ENCODE peak calls at places on chromosomes 2 and 18, in ten cellular contexts. Z is cardiac fibroblast; O is thoracic aorta; X is Karpas-422; G is CD8-positive, alpha-beta memory T cell; J is PC-3; V is psoas muscle; K is HCT116; L is NB4; F is foreskin fibroblast. W is an unnamed sample.

GRCh38 chr2:196592912-196593881 is 46.3 kb upstream of the CCDC150 start:
- DNase-seq in Z (peak; percentile 52), J (peak; percentile 25), L (peak; percentile 15), K (no peak), G (no peak), O (no peak), X (no peak), F (peak; percentile 46), V (peak; percentile 18), W (no peak)

GRCh38 chr18:2002178-2002577 is 569.1 kb downstream of the METTL4 start:
- DNase-seq in G (no peak), F (no peak), O (no peak), X (no peak), L (no peak), V (no peak), J (no peak), Z (no peak), K (no peak), W (no peak)

GRCh38 chr2:25602333-25602723 is 71.0 kb downstream of the DTNB start:
- DNase-seq in L (no peak), K (no peak), F (no peak), V (no peak), O (no peak), X (no peak), Z (no peak), J (no peak), G (no peak), W (no peak)

GRCh38 chr18:45012286-45012685 is 331.6 kb downstream of the SETBP1 start:
- DNase-seq in X (no peak), K (no peak), Z (peak; percentile 15), L (peak; percentile 23), V (no peak), G (no peak), J (no peak), F (no peak), O (no peak), W (no peak)

GRCh38 chr2:160836755-160837154 is 323.5 kb upstream of the TANK start:
- DNase-seq in V (no peak), J (peak; percentile 76), L (no peak), X (no peak), F (peak; percentile 90), Z (peak; percentile 80), G (no peak), K (no peak), O (no peak), W (no peak)

GRCh38 chr2:183291436-183291835 is 167.2 kb downstream of the NUP35 start:
- DNase-seq in G (no peak), O (no peak), J (peak; percentile 72), L (no peak), V (no peak), K (no peak), X (no peak), Z (peak; percentile 16), F (no peak), W (no peak)

GRCh38 chr2:125471963-125472362 is 1184.0 kb upstream of the GYPC start:
- DNase-seq in G (no peak), V (no peak), J (peak; percentile 29), Z (peak; percentile 0), X (peak; percentile 52), L (peak; percentile 23), K (no peak), F (no peak), O (no peak), W (no peak)

GRCh38 chr18:13452448-13452811 is 233.9 kb downstream of the LDLRAD4 start:
- DNase-seq in X (no peak), V (peak; percentile 43), F (peak; percentile 12), K (no peak), O (no peak), L (no peak), J (peak; percentile 26), G (no peak), Z (peak; percentile 9), W (no peak)

GRCh38 chr18:5498452-5498851 is 45.3 kb downstream of the EPB41L3 start:
- DNase-seq in J (no peak), Z (no peak), F (no peak), G (no peak), V (no peak), X (no peak), K (no peak), O (no peak), L (no peak), W (no peak)

GRCh38 chr2:189566046-189566445 is 14.5 kb downstream of the SLC40A1 start:
- DNase-seq in F (no peak), O (no peak), X (no peak), V (no peak), L (peak; percentile 26), J (no peak), G (no peak), Z (peak; percentile 71), K (no peak), W (no peak)

GRCh38 chr2:145546091-145546490 is 1026.2 kb upstream of the ZEB2 start:
- DNase-seq in Z (peak; percentile 36), V (no peak), L (no peak), X (no peak), K (peak; percentile 16), F (peak; percentile 18), O (no peak), J (peak; percentile 53), G (no peak), W (no peak)

GRCh38 chr2:108267117-108267516 is 21.6 kb upstream of the SULT1C2 start:
- DNase-seq in J (peak; percentile 41), Z (peak; percentile 72), V (peak; percentile 29), K (no peak), O (no peak), X (no peak), G (no peak), L (peak; percentile 74), F (peak; percentile 33), W (no peak)

GRCh38 chr18:22342625-22343024 is 75.1 kb downstream of the CTAGE1 start:
- DNase-seq in O (no peak), X (no peak), F (no peak), K (no peak), L (no peak), J (peak; percentile 93), V (no peak), G (peak; percentile 20), Z (peak; percentile 68), W (no peak)

GRCh38 chr2:8445580-8445979 is 236.3 kb upstream of the ID2 start:
- DNase-seq in J (no peak), Z (no peak), O (no peak), X (no peak), F (no peak), K (no peak), V (no peak), L (no peak), G (no peak), W (no peak)

GRCh38 chr18:52343138-52343537 is 3.1 kb downstream of the DCC start:
- DNase-seq in V (no peak), Z (no peak), X (no peak), L (no peak), G (no peak), K (no peak), F (peak; percentile 18), O (no peak), J (peak; percentile 3), W (no peak)

GRCh38 chr18:52339891-52340371 is at the start of gene DCC:
- DNase-seq in O (no peak), V (no peak), K (no peak), G (no peak), Z (peak; percentile 12), X (no peak), L (peak; percentile 4), J (peak; percentile 43), F (peak; percentile 78), W (no peak)

GRCh38 chr18:52340466-52341378 is 725 bp downstream of the DCC start:
- DNase-seq in V (no peak), Z (no peak), X (no peak), G (no peak), J (no peak), L (no peak), K (no peak), O (no peak), F (peak; percentile 8), W (no peak)

GRCh38 chr18:52343731-52344340 is 3.8 kb downstream of the DCC start:
- DNase-seq in F (no peak), X (no peak), L (no peak), K (no peak), Z (no peak), O (no peak), J (no peak), V (no peak), G (no peak), W (no peak)

DNA sequence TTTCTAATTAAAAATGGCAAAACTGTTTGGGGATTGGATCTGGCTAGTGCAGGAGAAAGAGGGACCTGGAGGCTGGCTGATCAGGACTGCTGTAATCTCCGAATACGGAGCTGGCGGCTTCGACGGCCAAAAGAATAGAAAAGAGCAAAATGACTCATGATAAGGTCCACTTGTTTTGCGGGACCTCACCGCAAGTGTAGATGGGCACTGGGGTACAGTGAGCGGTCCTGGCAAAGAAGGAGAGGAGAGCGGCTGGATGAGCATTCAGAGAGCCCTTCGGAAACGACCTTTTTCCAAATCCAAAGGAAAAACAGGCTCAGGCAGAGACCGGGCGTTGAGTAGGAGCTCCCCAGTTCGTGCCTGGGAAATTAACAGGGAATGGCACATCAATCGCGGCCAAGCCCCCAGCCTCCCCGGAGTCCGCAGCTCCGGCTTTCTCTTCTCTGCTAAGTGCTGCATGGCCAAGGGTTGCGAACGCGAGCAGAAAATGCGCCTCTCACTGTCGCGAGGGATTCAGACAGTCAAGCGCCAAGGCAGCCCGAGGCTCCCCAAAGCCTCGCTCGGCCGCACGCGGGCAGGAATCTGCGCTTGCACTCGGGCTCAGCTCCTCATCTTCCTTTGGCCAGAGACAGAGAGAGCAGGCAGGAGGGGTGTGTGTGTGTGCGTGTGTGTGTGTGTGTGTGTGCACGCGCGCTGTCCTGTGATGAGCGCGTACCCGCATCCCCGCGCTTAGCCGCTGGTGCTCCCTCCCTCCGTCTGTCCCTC is 1.8 kb downstream of the DCC start:
- DNase-seq in G (no peak), J (no peak), O (no peak), K (no peak), X (no peak), Z (no peak), L (no peak), V (no peak), F (peak; percentile 26), W (no peak)
- H3K4me3 ChIP-seq in G (no peak overlapping the region), J (no peak overlapping the region), O (no peak overlapping the region), K (no peak overlapping the region), X (no peak overlapping the region), Z (no peak overlapping the region), L (no peak overlapping the region), V (no peak overlapping the region), F (no peak overlapping the region), W (no peak overlapping the region)

GRCh38 chr2:10236571-10237391 is 65.9 kb upstream of the HPCAL1 start:
- DNase-seq in F (no peak), V (no peak), G (no peak), X (no peak), J (no peak), L (no peak), Z (no peak), O (no peak), K (no peak), W (no peak)
- H3K4me3 ChIP-seq in F (no peak overlapping the region), V (no peak overlapping the region), G (no peak overlapping the region), X (no peak overlapping the region), J (no peak overlapping the region), L (no peak overlapping the region), Z (no peak overlapping the region), O (no peak overlapping the region), K (no peak overlapping the region), W (no peak overlapping the region)

GRCh38 chr18:55981712-55982475 is 393.9 kb upstream of the TCF4 start:
- DNase-seq in V (no peak), G (no peak), Z (no peak), X (no peak), F (no peak), K (no peak), J (no peak), L (no peak), O (no peak), W (no peak)
- H3K4me3 ChIP-seq in V (no peak overlapping the region), G (no peak overlapping the region), Z (no peak overlapping the region), X (peak overlapping the region; percentile 28), F (no peak overlapping the region), K (no peak overlapping the region), J (no peak overlapping the region), L (no peak overlapping the region), O (no peak overlapping the region), W (no peak overlapping the region)

GRCh38 chr2:162242586-162243304 is 500 bp downstream of the FAP start:
- DNase-seq in L (no peak), V (no peak), G (no peak), X (no peak), O (no peak), J (no peak), Z (peak; percentile 92), F (peak; percentile 73), K (no peak), W (no peak)
- H3K4me3 ChIP-seq in L (no peak overlapping the region), V (peak overlapping the region; percentile 40), G (no peak overlapping the region), X (no peak overlapping the region), O (peak overlapping the region; percentile 57), J (no peak overlapping the region), Z (peak overlapping the region; percentile 70), F (peak overlapping the region; percentile 60), K (no peak overlapping the region), W (no peak overlapping the region)